ENCODE peak calls at places on chromosomes 1 and 21, in nine cellular contexts. V is caudate nucleus, F is psoas muscle, Z is tibial nerve, C is prostate gland, O is upper lobe of right lung, T is aorta, M is astrocyte, R is cardiac muscle cell. E is an unnamed sample.

GRCh38 chr1:207025144-207025880 is 7.2 kb downstream of the C1orf116 start:
- DNase-seq in T (no peak), O (peak; percentile 74), F (no peak), Z (no peak), V (no peak), R (peak; percentile 63), M (peak; percentile 73), C (peak; percentile 9), E (no peak)

GRCh38 chr21:20882462-20883415 is 115.5 kb upstream of the NCAM2 start:
- DNase-seq in R (peak; percentile 34), C (no peak), V (peak; percentile 5), Z (peak; percentile 46), M (no peak), T (no peak), O (no peak), F (no peak), E (peak; percentile 17)

GRCh38 chr1:29687601-29688244 is 451.4 kb downstream of the PTPRU start:
- DNase-seq in Z (no peak), R (peak; percentile 27), C (no peak), O (peak; percentile 6), M (peak; percentile 66), F (no peak), T (no peak), V (no peak), E (no peak)

GRCh38 chr1:95245029-95245428 is 11.0 kb downstream of the RWDD3 start:
- DNase-seq in V (no peak), C (no peak), F (no peak), M (no peak), R (no peak), Z (no peak), O (no peak), T (no peak), E (no peak)

GRCh38 chr1:26387447-26387846 is 14.9 kb upstream of the ZNF683 start:
- DNase-seq in O (no peak), V (no peak), F (no peak), R (peak; percentile 45), C (no peak), T (no peak), Z (no peak), M (peak; percentile 47), E (no peak)

GRCh38 chr1:168135116-168135981 is 1.4 kb downstream of the GPR161 start:
- DNase-seq in Z (no peak), T (no peak), O (no peak), C (no peak), M (no peak), F (no peak), V (no peak), R (no peak), E (no peak)

GRCh38 chr1:26626994-26627393 is 68.8 kb upstream of the ARID1A start:
- DNase-seq in R (peak; percentile 36), V (no peak), T (no peak), C (no peak), F (no peak), M (peak; percentile 41), O (no peak), Z (no peak), E (no peak)

GRCh38 chr21:32015740-32016139 is 142.9 kb downstream of the HUNK start:
- DNase-seq in M (no peak), F (no peak), T (no peak), R (no peak), V (no peak), O (no peak), C (peak; percentile 38), Z (no peak), E (no peak)

GRCh38 chr1:61318319-61319125 is 236.2 kb downstream of the NFIA start:
- DNase-seq in O (no peak), Z (peak; percentile 62), F (no peak), C (no peak), T (no peak), R (peak; percentile 88), V (no peak), M (peak; percentile 66), E (no peak)

GRCh38 chr1:48776400-48777218 is at the start of gene BEND5:
- DNase-seq in F (peak; percentile 72), Z (peak; percentile 11), T (peak; percentile 86), M (peak; percentile 39), O (peak; percentile 75), R (peak; percentile 9), V (peak; percentile 83), C (peak; percentile 23), E (peak; percentile 60)

GRCh38 chr21:37582613-37583012 is 216.0 kb downstream of the DYRK1A start:
- DNase-seq in T (no peak), M (peak; percentile 33), Z (peak; percentile 12), C (peak; percentile 12), O (no peak), V (no peak), F (no peak), R (peak; percentile 84), E (no peak)
- H3K27ac ChIP-seq in T (no peak overlapping the region), M (no peak overlapping the region), Z (no peak overlapping the region), C (no peak overlapping the region), O (no peak overlapping the region), V (no peak overlapping the region), F (peak overlapping the region; percentile 55), R (no peak overlapping the region), E (no peak overlapping the region)

GRCh38 chr1:151972533-151973270 is 21.0 kb downstream of the S100A10 start:
- DNase-seq in M (peak; percentile 93), F (no peak), C (peak; percentile 66), O (no peak), V (no peak), R (peak; percentile 79), Z (no peak), T (no peak), E (no peak)

GRCh38 chr1:151970641-151971040 is 23.0 kb downstream of the S100A10 start:
- DNase-seq in T (no peak), Z (no peak), O (no peak), C (no peak), R (peak; percentile 49), F (no peak), V (no peak), M (no peak), E (no peak)

GRCh38 chr1:151968058-151968457 is 25.6 kb downstream of the S100A10 start:
- DNase-seq in R (peak; percentile 64), C (no peak), T (no peak), O (no peak), V (no peak), F (no peak), M (no peak), Z (peak; percentile 44), E (no peak)

GRCh38 chr1:151968791-151969399 is 24.8 kb downstream of the S100A10 start:
- DNase-seq in M (no peak), F (no peak), C (no peak), R (no peak), V (no peak), O (no peak), Z (no peak), T (no peak), E (no peak)

DNA sequence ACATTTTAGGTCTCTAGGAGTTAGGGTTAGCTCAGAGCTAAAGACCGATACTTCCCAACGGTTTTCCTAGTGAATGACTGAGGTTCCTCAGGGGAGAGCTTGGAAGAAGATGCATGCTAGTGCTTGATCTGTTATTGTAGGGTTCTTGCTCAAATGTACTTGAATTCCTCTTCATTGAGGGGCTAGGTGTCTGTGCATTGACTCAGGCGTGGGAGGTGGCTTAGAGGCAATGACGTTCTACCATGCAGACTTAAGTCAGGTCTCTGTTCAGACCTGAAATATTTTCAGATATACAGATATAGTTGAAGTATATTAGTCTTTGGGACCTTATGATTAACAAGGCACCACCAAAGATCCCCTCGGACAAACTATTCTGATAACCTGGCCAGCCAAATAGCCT is 23.5 kb downstream of the S100A10 start:
- DNase-seq in V (no peak), C (no peak), Z (no peak), M (no peak), R (no peak), F (no peak), T (no peak), O (no peak), E (no peak)
- H3K27ac ChIP-seq in V (no peak overlapping the region), C (no peak overlapping the region), Z (no peak overlapping the region), M (no peak overlapping the region), R (no peak overlapping the region), F (no peak overlapping the region), T (no peak overlapping the region), O (no peak overlapping the region), E (no peak overlapping the region)

GRCh38 chr1:10054465-10054864 is 21.7 kb downstream of the UBE4B start:
- DNase-seq in O (no peak), V (peak; percentile 12), M (no peak), C (no peak), R (no peak), T (no peak), Z (no peak), F (no peak), E (no peak)

GRCh38 chr1:10059329-10059691 is 26.6 kb downstream of the UBE4B start:
- DNase-seq in T (peak; percentile 40), F (no peak), M (no peak), O (no peak), Z (no peak), R (no peak), V (no peak), C (no peak), E (no peak)

GRCh38 chr1:10057305-10057704 is 24.5 kb downstream of the UBE4B start:
- DNase-seq in O (no peak), T (peak; percentile 81), C (no peak), V (no peak), R (peak; percentile 55), M (peak; percentile 58), F (no peak), Z (no peak), E (no peak)

GRCh38 chr1:10057744-10058294 is 25.1 kb downstream of the UBE4B start:
- DNase-seq in R (no peak), Z (no peak), F (no peak), M (no peak), V (no peak), C (no peak), T (peak; percentile 40), O (no peak), E (no peak)

DNA sequence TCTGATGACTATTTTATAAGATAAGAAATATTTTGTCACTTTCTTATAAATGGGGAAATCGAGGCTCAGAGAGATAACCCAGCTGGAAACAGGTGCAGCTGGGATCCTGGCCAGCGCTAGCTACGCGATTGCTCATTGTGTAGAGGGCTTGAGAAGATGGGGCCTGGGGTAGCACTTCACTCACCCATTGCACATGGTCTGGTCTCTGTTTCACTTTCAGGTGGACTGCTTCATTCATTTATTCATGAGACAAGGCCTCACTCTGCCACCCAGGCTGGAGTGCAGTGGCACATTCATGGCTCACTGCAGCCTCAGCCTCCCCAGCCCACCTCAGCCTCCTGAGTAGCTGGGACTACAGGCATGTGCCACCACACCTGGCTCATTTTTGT is 23.8 kb downstream of the UBE4B start:
- DNase-seq in T (peak; percentile 13), Z (no peak), F (no peak), M (no peak), R (no peak), C (no peak), O (no peak), V (no peak), E (no peak)
- H3K27ac ChIP-seq in T (no peak overlapping the region), Z (no peak overlapping the region), F (no peak overlapping the region), M (peak overlapping the region; percentile 60), R (no peak overlapping the region), C (peak overlapping the region; percentile 46), O (no peak overlapping the region), V (no peak overlapping the region), E (no peak overlapping the region)

DNA sequence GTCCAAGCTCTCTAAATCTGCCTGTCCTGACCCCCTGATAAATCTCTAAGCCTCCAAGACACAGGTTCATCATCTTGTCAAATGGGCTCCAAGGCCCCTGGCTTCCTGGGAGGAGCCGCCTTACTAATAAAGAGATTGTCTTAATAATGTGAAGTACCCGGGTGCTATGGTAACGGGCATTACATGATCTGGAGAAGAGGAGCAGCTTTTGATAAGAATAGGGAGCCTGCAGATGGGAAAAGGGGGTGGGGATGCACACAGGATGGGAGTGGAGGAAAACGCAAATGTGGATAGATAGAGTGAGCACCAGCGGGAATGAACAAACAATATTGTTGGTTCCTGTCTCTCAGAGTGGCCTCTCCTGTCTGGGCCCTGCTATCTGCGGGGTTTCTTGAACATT is 11.9 kb upstream of the RXRG start:
- DNase-seq in M (no peak), F (no peak), C (no peak), R (no peak), V (no peak), T (no peak), O (no peak), Z (no peak), E (no peak)
- H3K27ac ChIP-seq in M (no peak overlapping the region), F (no peak overlapping the region), C (no peak overlapping the region), R (no peak overlapping the region), V (no peak overlapping the region), T (no peak overlapping the region), O (no peak overlapping the region), Z (no peak overlapping the region), E (no peak overlapping the region)